ENCODE peak calls at places on chromosomes 12 and 14, in ten cellular contexts. V is fibroblast of lung; E is prostate gland; L is tibial nerve; K is hepatocyte; N is GM12865; U is osteocyte; I is activated CD8-positive, alpha-beta T cell treated with anti-CD3 and anti-CD28 coated beads for 36 hours; M is HCT116; A is HFF-Myc. D is an unnamed sample.

GRCh38 chr12:30047499-30048262 is 263.9 kb upstream of the TMTC1 start:
- DNase-seq in V (peak; percentile 45), E (no peak), L (no peak), K (no peak), N (no peak), U (no peak), I (no peak), M (no peak), A (no peak), D (no peak)

GRCh38 chr12:110549716-110550115 is 33.4 kb downstream of the PPTC7 start:
- DNase-seq in V (no peak), E (no peak), L (no peak), K (no peak), N (peak; percentile 55), U (no peak), I (no peak), M (no peak), A (no peak), D (no peak)

GRCh38 chr12:3314306-3314663 is 176.7 kb upstream of the PRMT8 start:
- DNase-seq in V (no peak), E (no peak), L (no peak), K (no peak), N (no peak), U (no peak), I (no peak), M (no peak), A (no peak), D (no peak)

GRCh38 chr12:80422549-80422948 is 21.5 kb upstream of the PTPRQ start:
- DNase-seq in V (peak; percentile 26), E (no peak), L (no peak), K (no peak), N (no peak), U (no peak), I (no peak), M (no peak), A (no peak), D (no peak)

GRCh38 chr12:68468036-68468435 is 135.9 kb upstream of the MDM1 start:
- DNase-seq in V (no peak), E (no peak), L (no peak), K (no peak), N (no peak), U (no peak), I (no peak), M (no peak), A (no peak), D (no peak)

GRCh38 chr14:20772650-20773049 is 4.4 kb downstream of the EDDM3B start:
- DNase-seq in V (no peak), E (no peak), L (no peak), K (no peak), N (no peak), U (no peak), I (no peak), M (no peak), A (no peak), D (no peak)

GRCh38 chr12:54273981-54274380 is 5.9 kb downstream of the CBX5 start:
- DNase-seq in V (no peak), E (peak; percentile 23), L (no peak), K (no peak), N (no peak), U (no peak), I (no peak), M (no peak), A (no peak), D (no peak)

GRCh38 chr12:116384629-116385485 is 107.4 kb upstream of the MED13L start:
- DNase-seq in V (peak; percentile 32), E (no peak), L (no peak), K (no peak), N (peak; percentile 35), U (no peak), I (peak; percentile 17), M (no peak), A (no peak), D (peak; percentile 78)

GRCh38 chr12:22670762-22671161 is 45.8 kb downstream of the ETNK1 start:
- DNase-seq in V (peak; percentile 54), E (no peak), L (no peak), K (no peak), N (no peak), U (no peak), I (no peak), M (no peak), A (no peak), D (no peak)

GRCh38 chr12:96359328-96359727 is 40.9 kb downstream of the CDK17 start:
- DNase-seq in V (no peak), E (no peak), L (no peak), K (no peak), N (no peak), U (no peak), I (no peak), M (no peak), A (peak; percentile 10), D (no peak)

GRCh38 chr14:32908487-32909084 is 30.1 kb upstream of the NPAS3 start:
- DNase-seq in V (no peak), E (no peak), L (no peak), K (no peak), N (no peak), U (no peak), I (no peak), M (no peak), A (no peak), D (no peak)

DNA sequence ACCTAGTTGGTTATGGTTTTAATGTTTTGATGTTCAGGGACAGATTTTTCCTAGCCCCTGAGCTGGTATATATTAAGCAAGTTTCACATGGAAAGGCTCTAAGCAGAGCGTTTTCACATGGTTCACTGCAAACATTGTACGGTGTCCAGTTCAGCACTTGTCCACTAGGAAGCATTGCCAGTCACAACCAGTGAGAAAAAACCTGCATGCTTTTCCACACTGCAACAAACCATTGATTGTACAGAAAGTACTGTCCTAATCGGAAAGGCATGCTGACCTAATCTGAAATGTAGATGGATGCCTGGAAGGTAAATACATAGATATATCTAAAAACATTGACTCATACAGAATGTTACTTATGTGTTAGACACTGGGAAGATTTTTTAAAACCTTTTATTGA is 25.0 kb upstream of the NPAS3 start:
- DNase-seq in V (no peak), E (no peak), L (no peak), K (no peak), N (no peak), U (no peak), I (no peak), M (no peak), A (no peak), D (no peak)
- TF ChIP-seq CTCF in V (no peak), E (no peak), L (no peak), K (no peak), N (no peak), U (peak; percentile 51), I (no peak), M (no peak), A (peak; percentile 7), D (no peak)

GRCh38 chr14:24605435-24606190 is 3.9 kb downstream of the GZMH start:
- DNase-seq in V (no peak), E (no peak), L (peak; percentile 14), K (no peak), N (peak; percentile 76), U (no peak), I (peak; percentile 86), M (peak; percentile 10), A (no peak), D (peak; percentile 77)
- TF ChIP-seq CTCF in V (peak; percentile 43), E (peak; percentile 11), L (peak; percentile 18), K (peak; percentile 18), N (peak; percentile 97), U (peak; percentile 29), I (peak; percentile 98), M (peak; percentile 93), A (peak; percentile 66), D (peak; percentile 86)

GRCh38 chr14:60199321-60199720 is 34.1 kb upstream of the DHRS7 start:
- DNase-seq in V (no peak), E (no peak), L (no peak), K (no peak), N (no peak), U (no peak), I (no peak), M (no peak), A (no peak), D (no peak)

GRCh38 chr14:60197629-60198318 is 32.6 kb upstream of the DHRS7 start:
- DNase-seq in V (no peak), E (no peak), L (no peak), K (no peak), N (no peak), U (no peak), I (no peak), M (no peak), A (no peak), D (no peak)

GRCh38 chr14:60189923-60190840 is 25.0 kb upstream of the DHRS7 start:
- DNase-seq in V (peak; percentile 25), E (no peak), L (no peak), K (no peak), N (peak; percentile 42), U (no peak), I (no peak), M (no peak), A (no peak), D (no peak)

GRCh38 chr14:60196291-60196690 is 31.1 kb upstream of the DHRS7 start:
- DNase-seq in V (no peak), E (no peak), L (no peak), K (no peak), N (no peak), U (no peak), I (no peak), M (no peak), A (no peak), D (no peak)

DNA sequence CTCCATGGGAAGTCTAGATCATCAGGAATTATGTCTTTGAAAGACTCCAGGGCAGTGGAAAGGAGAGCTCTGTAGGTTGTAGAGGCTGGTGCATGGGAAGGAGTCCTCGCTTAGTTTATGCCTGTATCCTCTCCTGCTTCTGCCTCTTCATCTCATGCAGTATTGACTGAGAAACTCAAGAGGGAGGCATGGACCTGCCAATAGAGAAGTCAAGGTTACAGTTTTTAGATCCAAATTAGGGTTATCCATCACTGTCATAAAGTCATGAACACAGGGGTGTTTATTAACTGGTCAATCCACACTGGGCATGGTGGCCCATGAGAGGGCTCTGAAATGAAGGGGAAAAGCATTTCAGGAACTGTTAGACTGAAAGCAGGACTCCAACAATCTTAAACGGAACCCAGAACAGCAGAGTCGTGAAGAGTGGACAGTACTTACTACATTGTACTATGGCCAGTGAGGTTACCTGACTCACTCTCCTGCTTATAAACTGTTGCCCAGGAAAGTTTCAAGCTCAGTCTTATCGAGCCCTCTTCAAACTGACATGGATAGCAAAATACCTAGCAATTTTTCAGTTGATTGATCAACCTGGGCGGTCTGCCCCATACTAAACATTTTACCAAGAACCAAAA is 30.1 kb upstream of the DHRS7 start:
- DNase-seq in V (no peak), E (no peak), L (no peak), K (no peak), N (peak; percentile 57), U (no peak), I (no peak), M (no peak), A (no peak), D (no peak)
- TF ChIP-seq CTCF in V (no peak), E (no peak), L (no peak), K (peak; percentile 16), N (peak; percentile 52), U (no peak), I (no peak), M (no peak), A (no peak), D (peak; percentile 56)

DNA sequence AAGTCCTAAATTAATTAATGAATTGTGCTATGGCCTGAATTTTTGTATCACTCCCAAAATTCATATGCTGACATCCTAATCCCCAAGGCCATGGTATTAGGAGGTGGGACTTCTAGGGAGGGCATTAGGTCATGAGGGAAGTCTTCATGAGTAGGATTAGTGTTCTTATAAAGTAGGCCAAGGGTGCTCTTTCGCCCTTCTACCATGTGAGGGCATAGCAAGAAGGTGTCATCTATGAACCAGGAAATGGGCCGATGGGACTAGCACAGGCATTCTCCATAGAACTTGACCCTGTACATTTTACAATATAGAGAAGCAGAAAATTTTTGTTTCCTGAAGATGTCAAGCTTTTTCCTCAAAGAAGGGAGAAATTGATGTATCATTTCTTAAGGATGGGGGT is 12.5 kb downstream of the SYT10 start:
- DNase-seq in V (no peak), E (no peak), L (no peak), K (peak; percentile 9), N (peak; percentile 42), U (no peak), I (no peak), M (no peak), A (no peak), D (no peak)
- TF ChIP-seq CTCF in V (no peak), E (no peak), L (no peak), K (no peak), N (peak; percentile 22), U (no peak), I (no peak), M (no peak), A (no peak), D (no peak)

D was measured in GM10248.